ENCODE peak calls at places on chromosomes 6 and 20, in five cellular contexts. M is epithelial cell of esophagus, Z is stomach, Y is NCI-H1694 treated with DMSO at 0.1 percent for 48 hours, X is non-pigmented ciliary epithelial cell. S is an unnamed sample.
A peak's percentile ranks its signal among the peaks of the same experiment; 100 is the strongest.

GRCh38 chr6:167683028-167683862 is 143.5 kb upstream of the AFDN start:
- DNase-seq in M (peak; percentile 9), Z (peak; percentile 38), Y (no peak), X (peak; percentile 62), S (no peak)

GRCh38 chr6:48101277-48101676 is 9.7 kb downstream of the PTCHD4 start:
- DNase-seq in M (peak; percentile 69), Z (no peak), Y (no peak), X (no peak), S (no peak)

GRCh38 chr20:47392721-47393073 is 36.2 kb upstream of the ZMYND8 start:
- DNase-seq in M (peak; percentile 92), Z (no peak), Y (no peak), X (no peak), S (no peak)

GRCh38 chr20:17611540-17612286 is 41.8 kb downstream of the DSTN start:
- DNase-seq in M (peak; percentile 74), Z (peak; percentile 72), Y (no peak), X (no peak), S (no peak)

GRCh38 chr20:2042400-2042799 is 48.5 kb upstream of the PDYN start:
- DNase-seq in M (peak; percentile 62), Z (no peak), Y (no peak), X (peak; percentile 6), S (no peak)

GRCh38 chr20:38426006-38426405 is 9.1 kb downstream of the SNHG17 start:
- DNase-seq in M (peak; percentile 80), Z (no peak), Y (no peak), X (peak; percentile 72), S (peak; percentile 69)

GRCh38 chr6:164039954-164040375 is 625.4 kb downstream of the QKI start:
- DNase-seq in M (no peak), Z (peak; percentile 45), Y (no peak), X (no peak), S (no peak)

GRCh38 chr6:167879612-167880011 is 52.9 kb downstream of the AFDN start:
- DNase-seq in M (no peak), Z (no peak), Y (no peak), X (no peak), S (no peak)

GRCh38 chr6:3887150-3887700 is 38.1 kb downstream of the FAM50B start:
- DNase-seq in M (peak; percentile 49), Z (no peak), Y (no peak), X (no peak), S (no peak)

GRCh38 chr6:154521412-154521811 is 10.9 kb upstream of the CNKSR3 start:
- DNase-seq in M (no peak), Z (no peak), Y (no peak), X (no peak), S (no peak)

GRCh38 chr6:105609375-105609991 is 206.6 kb upstream of the PREP start:
- DNase-seq in M (no peak), Z (no peak), Y (no peak), X (no peak), S (peak; percentile 49)

GRCh38 chr20:47487175-47487917 is 14.3 kb upstream of the NCOA3 start:
- DNase-seq in M (no peak), Z (no peak), Y (no peak), X (no peak), S (no peak)

GRCh38 chr20:12241065-12241464 is 323.4 kb downstream of the BTBD3 start:
- DNase-seq in M (no peak), Z (no peak), Y (no peak), X (no peak), S (no peak)

GRCh38 chr6:105015482-105015881 is 58.6 kb downstream of the LIN28B start:
- DNase-seq in M (no peak), Z (no peak), Y (no peak), X (peak; percentile 54), S (peak; percentile 3)

GRCh38 chr6:131773284-131773950 is 34.4 kb upstream of the ENPP1 start:
- DNase-seq in M (no peak), Z (no peak), Y (no peak), X (no peak), S (no peak)

GRCh38 chr6:72287801-72288200 is 334.1 kb upstream of the KCNQ5 start:
- DNase-seq in M (no peak), Z (no peak), Y (no peak), X (no peak), S (no peak)

GRCh38 chr6:159807150-159807859 is 7.2 kb downstream of the PNLDC1 start:
- DNase-seq in M (peak; percentile 89), Z (no peak), Y (no peak), X (no peak), S (no peak)

GRCh38 chr6:70395301-70395672 is 18.0 kb upstream of the FAM135A start:
- DNase-seq in M (no peak), Z (no peak), Y (no peak), X (no peak), S (no peak)

GRCh38 chr20:17621229-17621968 is 51.5 kb downstream of the DSTN start:
- DNase-seq in M (no peak), Z (peak; percentile 51), Y (no peak), X (no peak), S (no peak)

GRCh38 chr20:33551778-33552177 is 61.9 kb downstream of the CBFA2T2 start:
- DNase-seq in M (no peak), Z (no peak), Y (no peak), X (no peak), S (no peak)